ENCODE peak calls at places on chromosomes 3 and 15, in five cellular contexts. Y is kidney, F is suprapubic skin, I is transverse colon, S is PC-9. G is an unnamed sample.

GRCh38 chr15:79989682-79990081 is 18.7 kb upstream of the BCL2A1 start:
- DNase-seq in F (no peak), S (no peak), Y (no peak), I (no peak), G (no peak)

GRCh38 chr3:115233021-115233420 is 85.9 kb upstream of the ZBTB20 start:
- DNase-seq in S (no peak), F (no peak), I (no peak), Y (no peak), G (no peak)

GRCh38 chr15:40793216-40793989 is 13.5 kb upstream of the ZFYVE19 start:
- DNase-seq in I (peak; percentile 87), F (no peak), Y (no peak), S (peak; percentile 73), G (no peak)

GRCh38 chr15:82570721-82571519 is 30.7 kb upstream of the RPS17 start:
- DNase-seq in I (no peak), Y (no peak), F (no peak), S (no peak), G (no peak)

GRCh38 chr3:15513810-15514662 is 7.5 kb downstream of the COLQ start:
- DNase-seq in F (no peak), I (no peak), Y (no peak), S (no peak), G (no peak)

GRCh38 chr3:168427830-168428471 is 332.2 kb upstream of the GOLIM4 start:
- DNase-seq in S (no peak), Y (no peak), I (no peak), F (no peak), G (no peak)

GRCh38 chr15:39573287-39573686 is 7.6 kb upstream of the THBS1 start:
- DNase-seq in Y (no peak), I (no peak), S (no peak), F (no peak), G (no peak)

GRCh38 chr3:158668506-158668905 is 3.9 kb downstream of the LXN start:
- DNase-seq in I (no peak), F (no peak), S (no peak), Y (no peak), G (no peak)

GRCh38 chr3:181844227-181844626 is 132.5 kb downstream of the SOX2 start:
- DNase-seq in S (no peak), F (no peak), I (no peak), Y (no peak), G (no peak)

GRCh38 chr15:82647045-82647834 is at the start of gene CPEB1:
- DNase-seq in F (peak; percentile 76), Y (peak; percentile 83), S (no peak), I (peak; percentile 42), G (no peak)

GRCh38 chr3:178777718-178778411 is 241.6 kb downstream of the KCNMB2 start:
- DNase-seq in S (no peak), F (no peak), I (no peak), Y (no peak), G (no peak)

GRCh38 chr3:15403965-15404364 is 23.4 kb downstream of the METTL6 start:
- DNase-seq in I (no peak), F (no peak), S (peak; percentile 11), Y (no peak), G (no peak)

GRCh38 chr3:188264231-188265213 is 110.6 kb downstream of the LPP start:
- DNase-seq in F (no peak), I (no peak), Y (no peak), S (no peak), G (no peak)

GRCh38 chr3:54783611-54784010 is 144.2 kb downstream of the LRTM1 start:
- DNase-seq in I (no peak), F (no peak), S (no peak), Y (no peak), G (no peak)

GRCh38 chr15:34855893-34856292 is 60.5 kb upstream of the ACTC1 start:
- DNase-seq in F (no peak), Y (no peak), I (no peak), S (no peak), G (no peak)

GRCh38 chr3:68271145-68271544 is 616.7 kb upstream of the SUCLG2 start:
- DNase-seq in I (no peak), S (no peak), Y (no peak), F (no peak), G (no peak)

GRCh38 chr3:72776-73175 is 123.8 kb upstream of the CHL1 start:
- DNase-seq in Y (no peak), F (no peak), I (no peak), S (no peak), G (no peak)

GRCh38 chr3:107598926-107599754 is 76.4 kb downstream of the BBX start:
- DNase-seq in I (peak; percentile 62), Y (peak; percentile 64), S (no peak), F (no peak), G (no peak)

GRCh38 chr3:136577791-136578190 is 174.4 kb downstream of the STAG1 start:
- DNase-seq in I (no peak), S (no peak), Y (no peak), F (no peak), G (no peak)

GRCh38 chr3:177657243-177657642 is 460.0 kb upstream of the TBL1XR1 start:
- DNase-seq in I (no peak), S (no peak), Y (no peak), F (no peak), G (no peak)

GRCh38 chr15:45573961-45574629 is 13.1 kb upstream of the BLOC1S6 start:
- DNase-seq in I (peak; percentile 19), S (peak; percentile 23), Y (no peak), F (no peak), G (no peak)

GRCh38 chr3:142595581-142595950 is 627 bp upstream of the PLS1 start:
- DNase-seq in I (no peak), Y (no peak), S (peak; percentile 65), F (no peak), G (no peak)

GRCh38 chr3:190562866-190563525 is 49.1 kb downstream of the IL1RAP start:
- DNase-seq in S (peak; percentile 28), F (no peak), I (no peak), Y (no peak), G (no peak)

GRCh38 chr3:190564175-190564574 is 50.3 kb downstream of the IL1RAP start:
- DNase-seq in S (no peak), I (no peak), F (no peak), Y (no peak), G (no peak)

GRCh38 chr3:190566043-190566933 is 52.4 kb downstream of the IL1RAP start:
- DNase-seq in Y (peak; percentile 87), I (peak; percentile 50), F (peak; percentile 83), S (peak; percentile 94), G (peak; percentile 87)

DNA sequence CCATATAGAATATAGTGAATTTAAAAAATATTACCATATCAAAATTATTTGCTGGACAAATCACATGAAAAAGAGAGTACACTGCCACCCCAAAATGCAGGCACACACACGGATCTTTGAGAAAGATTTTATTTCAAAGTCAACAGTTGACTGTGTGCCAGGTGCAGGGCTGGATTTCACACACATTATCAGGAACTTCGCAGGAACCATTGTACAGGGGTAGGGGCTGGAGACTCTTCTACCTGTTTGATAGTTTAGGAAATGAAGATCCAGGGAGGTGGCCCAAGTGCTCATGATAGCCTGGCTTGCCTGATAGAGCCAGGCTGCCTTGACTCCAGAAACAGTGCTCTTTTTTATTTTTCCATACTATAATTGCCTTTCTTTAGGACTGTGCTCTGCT is 54.2 kb downstream of the IL1RAP start:
- DNase-seq in Y (no peak), S (no peak), F (no peak), I (no peak), G (no peak)
- H3K27ac ChIP-seq in Y (no peak overlapping the region), S (no peak overlapping the region), F (no peak overlapping the region), I (no peak overlapping the region), G (no peak overlapping the region)

GRCh38 chr15:71591057-71591456 is 219.3 kb upstream of the NR2E3 start:
- DNase-seq in F (no peak), S (no peak), Y (no peak), I (no peak), G (no peak)
- TF ChIP-seq CTCF in F (no peak), S (no peak), Y (no peak), I (no peak), G (no peak)

DNA sequence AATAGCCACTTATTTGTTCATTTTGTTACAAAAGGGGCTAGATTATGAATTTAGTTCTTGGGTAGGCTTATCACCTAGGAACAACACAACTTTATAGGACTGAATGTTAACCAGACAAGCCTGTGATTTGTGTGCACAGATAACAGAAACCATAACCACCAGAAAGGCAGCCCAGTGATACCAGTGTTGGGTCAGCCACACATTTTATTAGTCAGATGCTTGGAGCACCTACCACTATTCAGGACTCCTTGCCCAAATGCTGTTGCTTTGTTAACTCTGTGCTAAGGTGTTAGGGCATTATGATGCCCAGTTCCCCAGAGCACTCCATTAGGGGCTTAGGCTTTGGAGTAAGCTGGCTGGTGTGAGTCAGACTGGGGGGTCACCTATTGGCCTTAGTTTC is 22.5 kb downstream of the PLCL2 start:
- DNase-seq in Y (no peak), S (no peak), F (no peak), I (no peak), G (no peak)
- H3K27ac ChIP-seq in Y (no peak overlapping the region), S (no peak overlapping the region), F (no peak overlapping the region), I (peak overlapping the region; percentile 40), G (no peak overlapping the region)

GRCh38 chr15:65621638-65622037 is at the start of gene SLC24A1:
- DNase-seq in S (no peak), I (no peak), F (no peak), Y (no peak), G (no peak)

GRCh38 chr15:65619636-65620290 is 2.0 kb upstream of the SLC24A1 start:
- DNase-seq in F (no peak), I (no peak), Y (no peak), S (no peak), G (no peak)

GRCh38 chr15:65623103-65623502 is 1.4 kb downstream of the SLC24A1 start:
- DNase-seq in I (no peak), F (no peak), Y (no peak), S (no peak), G (no peak)

GRCh38 chr15:65618575-65619109 is 3.1 kb upstream of the SLC24A1 start:
- DNase-seq in I (no peak), F (no peak), Y (no peak), S (no peak), G (no peak)

DNA sequence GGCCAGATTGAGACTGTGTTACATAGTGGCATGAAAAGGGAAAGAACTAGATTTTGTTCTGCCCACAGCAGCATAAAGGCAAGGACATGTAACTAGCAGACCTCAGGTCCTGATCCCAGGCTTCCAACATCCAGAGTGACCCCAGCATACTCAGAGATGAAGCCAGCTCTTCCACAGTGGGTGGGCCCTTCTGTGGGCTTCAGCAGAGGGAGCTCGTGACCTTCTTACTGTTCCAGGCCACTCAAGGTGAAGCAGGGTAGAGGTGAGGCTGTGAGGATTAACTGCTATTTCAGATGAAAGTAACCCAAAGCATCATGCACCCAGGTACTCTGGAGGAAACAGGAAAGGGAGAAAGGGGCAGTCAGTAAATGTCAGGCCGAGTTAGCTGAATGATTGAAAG is 905 bp upstream of the SLC24A1 start:
- DNase-seq in F (no peak), S (no peak), I (no peak), Y (no peak), G (no peak)
- TF ChIP-seq CTCF in F (no peak), S (no peak), I (no peak), Y (no peak), G (no peak)

DNA sequence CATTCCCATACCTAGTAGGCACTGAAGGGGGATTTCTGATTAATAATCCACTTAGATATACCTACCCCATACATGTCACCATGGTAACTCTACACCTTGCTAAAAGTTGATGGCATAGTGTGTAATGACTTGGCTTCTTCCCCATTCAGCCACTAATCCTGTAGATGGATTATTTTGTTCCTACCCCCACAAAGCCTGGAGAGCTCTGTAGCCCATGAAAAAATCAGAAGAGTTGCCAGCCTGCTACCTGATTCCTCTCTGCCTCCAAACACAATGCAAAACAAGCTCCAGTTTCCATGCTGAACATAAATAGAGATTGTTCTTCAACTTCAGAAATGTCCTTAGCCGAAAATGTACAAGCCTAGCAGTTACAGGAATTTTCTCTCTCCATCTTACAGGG is 98.9 kb upstream of the PFN2 start:
- DNase-seq in F (no peak), Y (no peak), I (no peak), S (no peak), G (no peak)
- H3K27ac ChIP-seq in F (no peak overlapping the region), Y (no peak overlapping the region), I (no peak overlapping the region), S (no peak overlapping the region), G (no peak overlapping the region)

G was measured in coronary artery.